ENCODE peak calls at places on chromosome 16, in nine cellular contexts. N is Calu3, O is neural crest cell, U is GM23338, R is breast epithelium, H is body of pancreas, C is H1, V is cardiac fibroblast, Y is AG04450. E is an unnamed sample.

GRCh38 chr16:9135797-9136196 is 44.4 kb downstream of the HAPSTR1 start:
- DNase-seq in N (no peak), O (no peak), U (no peak), R (no peak), H (no peak), C (no peak), V (no peak), Y (no peak), E (no peak)

GRCh38 chr16:79687249-79687768 is 86.8 kb upstream of the MAF start:
- DNase-seq in N (no peak), O (no peak), U (no peak), R (no peak), H (no peak), C (no peak), V (no peak), Y (no peak), E (no peak)

GRCh38 chr16:1890701-1891035 is 18.7 kb upstream of the MEIOB start:
- DNase-seq in N (no peak), O (no peak), U (no peak), R (no peak), H (no peak), C (no peak), V (no peak), Y (no peak), E (no peak)

GRCh38 chr16:85029413-85029794 is 1.8 kb downstream of the KIAA0513 start:
- DNase-seq in N (no peak), O (no peak), U (no peak), R (no peak), H (no peak), C (no peak), V (no peak), Y (no peak), E (no peak)

GRCh38 chr16:80577485-80578280 is 36.9 kb downstream of the DYNLRB2 start:
- DNase-seq in N (no peak), O (no peak), U (no peak), R (no peak), H (peak), C (no peak), V (no peak), Y (no peak), E (no peak)

GRCh38 chr16:31478956-31479355 is 4.0 kb upstream of the SLC5A2 start:
- DNase-seq in N (no peak), O (no peak), U (no peak), R (no peak), H (no peak), C (no peak), V (no peak), Y (no peak), E (no peak)

GRCh38 chr16:72203401-72203800 is 31.4 kb upstream of the PMFBP1 start:
- DNase-seq in N (no peak), O (no peak), U (no peak), R (no peak), H (no peak), C (no peak), V (peak), Y (no peak), E (no peak)

GRCh38 chr16:57984443-57985203 is 13.7 kb upstream of the CNGB1 start:
- DNase-seq in N (peak), O (peak), U (peak), R (peak), H (peak), C (peak), V (peak), Y (peak), E (peak)

GRCh38 chr16:86718118-86718517 is 139.8 kb downstream of the FOXL1 start:
- DNase-seq in N (peak), O (no peak), U (no peak), R (no peak), H (no peak), C (no peak), V (no peak), Y (no peak), E (no peak)

GRCh38 chr16:56506941-56507340 is 12.9 kb downstream of the BBS2 start:
- DNase-seq in N (no peak), O (no peak), U (no peak), R (no peak), H (no peak), C (no peak), V (peak), Y (peak), E (no peak)

GRCh38 chr16:89256651-89257254 is 39.2 kb downstream of the ZNF778 start:
- DNase-seq in N (peak), O (no peak), U (peak), R (no peak), H (peak), C (no peak), V (peak), Y (no peak), E (peak)

GRCh38 chr16:10181196-10182162 is 749 bp downstream of the GRIN2A start:
- DNase-seq in N (peak), O (peak), U (peak), R (peak), H (peak), C (peak), V (peak), Y (no peak), E (peak)

GRCh38 chr16:56990407-56991286 is 1.3 kb downstream of the NLRC5 start:
- DNase-seq in N (no peak), O (no peak), U (no peak), R (no peak), H (no peak), C (no peak), V (no peak), Y (no peak), E (peak)

GRCh38 chr16:88782454-88783390 is 2.3 kb downstream of the PIEZO1 start:
- DNase-seq in N (no peak), O (no peak), U (no peak), R (no peak), H (no peak), C (no peak), V (peak), Y (no peak), E (no peak)

GRCh38 chr16:83942815-83943515 is 10.1 kb upstream of the OSGIN1 start:
- DNase-seq in N (no peak), O (no peak), U (no peak), R (no peak), H (peak), C (no peak), V (no peak), Y (no peak), E (no peak)

GRCh38 chr16:88282221-88283041 is 100.3 kb upstream of the ZNF469 start:
- DNase-seq in N (peak), O (no peak), U (no peak), R (no peak), H (no peak), C (no peak), V (peak), Y (peak), E (no peak)

GRCh38 chr16:65534121-65534528 is 412.3 kb upstream of the CDH11 start:
- DNase-seq in N (no peak), O (no peak), U (no peak), R (no peak), H (no peak), C (no peak), V (no peak), Y (no peak), E (no peak)

GRCh38 chr16:58471209-58471975 is 28.6 kb upstream of the NDRG4 start:
- DNase-seq in N (no peak), O (no peak), U (peak), R (no peak), H (no peak), C (no peak), V (no peak), Y (no peak), E (no peak)

GRCh38 chr16:83134638-83135037 is 507.9 kb downstream of the CDH13 start:
- DNase-seq in N (no peak), O (no peak), U (no peak), R (no peak), H (no peak), C (no peak), V (no peak), Y (no peak), E (no peak)

GRCh38 chr16:88423448-88423850 is 29.6 kb upstream of the ZFPM1 start:
- DNase-seq in N (no peak), O (no peak), U (no peak), R (no peak), H (no peak), C (no peak), V (no peak), Y (no peak), E (no peak)

GRCh38 chr16:12781777-12782176 is 21.9 kb downstream of the CPPED1 start:
- DNase-seq in N (no peak), O (no peak), U (no peak), R (no peak), H (no peak), C (no peak), V (no peak), Y (no peak), E (no peak)

GRCh38 chr16:69223882-69224281 is 36.9 kb downstream of the SNTB2 start:
- DNase-seq in N (no peak), O (no peak), U (no peak), R (no peak), H (no peak), C (no peak), V (no peak), Y (no peak), E (no peak)

GRCh38 chr16:47136101-47136820 is 7.5 kb downstream of the NETO2 start:
- DNase-seq in N (peak), O (no peak), U (no peak), R (no peak), H (no peak), C (no peak), V (peak), Y (no peak), E (no peak)

GRCh38 chr16:30187971-30188561 is 4.7 kb downstream of the CORO1A start:
- DNase-seq in N (no peak), O (no peak), U (peak), R (no peak), H (no peak), C (no peak), V (no peak), Y (no peak), E (no peak)

DNA sequence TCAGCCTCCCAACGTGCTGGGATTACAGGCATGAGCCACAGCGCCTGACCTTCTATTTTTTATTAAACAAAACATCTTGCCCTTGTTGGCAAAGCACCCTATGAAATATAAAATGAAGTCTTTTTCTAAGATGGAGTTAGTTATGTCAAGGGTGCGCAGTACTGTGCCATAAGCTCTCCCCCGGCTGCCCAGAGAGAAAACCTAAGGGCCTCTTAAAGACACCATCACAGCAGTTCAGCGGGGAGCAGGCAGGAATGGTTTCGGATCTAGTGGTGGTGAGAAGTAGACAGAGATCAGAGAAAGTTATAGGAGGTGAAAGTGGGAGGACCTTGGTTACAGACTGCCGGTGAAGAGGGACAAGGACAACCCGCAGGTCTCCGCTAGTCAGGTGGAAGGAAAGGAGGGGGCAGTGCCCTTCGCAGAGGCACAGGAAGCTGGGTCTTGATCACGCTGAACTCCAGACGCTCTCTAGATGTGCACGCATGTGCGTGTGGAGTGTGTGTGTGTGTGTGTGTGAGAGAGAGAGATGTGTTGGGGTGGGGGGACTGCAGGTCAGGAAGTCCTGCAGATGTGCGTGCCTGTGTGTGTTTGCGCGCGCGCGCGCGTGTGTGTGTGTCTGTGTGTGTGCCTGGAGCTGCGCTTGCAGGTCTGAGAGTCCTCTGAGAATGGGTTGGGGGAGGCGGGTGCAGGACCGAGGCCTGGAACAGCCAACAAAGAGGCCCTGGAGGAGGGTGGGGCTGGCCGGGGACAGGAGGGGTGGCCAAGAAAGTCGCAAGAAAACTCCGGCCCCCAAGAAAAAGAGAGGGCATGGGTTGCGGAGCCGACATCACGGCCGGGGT is 748 bp upstream of the CMTM3 start:
- DNase-seq in N (peak), O (peak), U (peak), R (no peak), H (no peak), C (no peak), V (peak), Y (no peak), E (peak)
- TF ChIP-seq CTCF in N (no peak), O (no peak), U (no peak), R (no peak), H (no peak), C (no peak), V (no peak), Y (no peak), E (no peak)

DNA sequence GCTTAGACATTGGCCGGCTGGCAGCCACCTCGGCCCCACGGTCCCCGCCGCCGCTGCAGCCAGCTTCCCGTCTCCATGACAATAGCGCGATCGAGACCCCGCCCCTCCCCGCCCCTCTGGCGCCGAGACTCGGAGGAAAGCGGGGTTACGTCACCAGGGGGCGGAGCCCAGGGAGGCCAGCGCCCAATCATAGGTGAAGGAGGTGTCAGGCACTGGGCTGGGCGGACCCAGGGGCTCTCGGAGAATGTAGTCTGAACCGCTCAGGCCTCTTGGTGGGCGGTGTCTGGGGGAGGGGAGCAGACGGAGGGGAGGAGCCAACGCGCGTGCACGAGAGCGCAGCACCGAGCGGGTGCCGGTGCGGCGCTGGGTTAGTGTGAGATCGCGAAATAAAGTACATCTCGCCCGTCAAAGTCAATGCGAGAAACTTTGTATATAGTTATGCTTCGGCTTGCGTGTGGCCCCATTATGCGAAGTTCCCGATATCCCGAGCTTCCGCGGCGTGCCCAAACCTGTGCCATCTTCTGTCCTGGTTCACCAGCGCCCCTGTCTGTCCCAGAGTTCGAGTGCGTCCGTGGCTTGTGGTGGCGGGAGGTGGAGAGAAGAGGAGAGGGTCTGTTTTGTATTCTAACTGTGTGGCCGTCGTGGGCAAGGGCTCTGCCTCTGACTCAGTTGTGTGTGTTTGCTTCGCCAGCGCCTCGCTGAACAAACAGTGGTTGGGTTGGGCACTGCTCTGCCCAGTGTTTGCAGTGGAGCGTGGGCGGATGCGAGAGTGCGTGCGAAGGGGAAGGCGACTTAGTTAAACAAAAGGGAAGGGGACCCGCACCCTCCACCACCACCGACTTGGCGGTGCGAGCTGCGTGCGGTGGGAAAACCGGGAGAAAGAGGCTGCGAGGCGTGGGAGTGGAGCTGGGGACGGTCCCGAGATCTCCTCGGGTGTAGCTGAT is 1.3 kb upstream of the IRX5 start:
- DNase-seq in N (peak), O (peak), U (peak), R (peak), H (peak), C (peak), V (peak), Y (peak), E (peak)
- TF ChIP-seq CTCF in N (no peak), O (peak), U (no peak), R (peak), H (no peak), C (no peak), V (peak), Y (no peak), E (no peak)

DNA sequence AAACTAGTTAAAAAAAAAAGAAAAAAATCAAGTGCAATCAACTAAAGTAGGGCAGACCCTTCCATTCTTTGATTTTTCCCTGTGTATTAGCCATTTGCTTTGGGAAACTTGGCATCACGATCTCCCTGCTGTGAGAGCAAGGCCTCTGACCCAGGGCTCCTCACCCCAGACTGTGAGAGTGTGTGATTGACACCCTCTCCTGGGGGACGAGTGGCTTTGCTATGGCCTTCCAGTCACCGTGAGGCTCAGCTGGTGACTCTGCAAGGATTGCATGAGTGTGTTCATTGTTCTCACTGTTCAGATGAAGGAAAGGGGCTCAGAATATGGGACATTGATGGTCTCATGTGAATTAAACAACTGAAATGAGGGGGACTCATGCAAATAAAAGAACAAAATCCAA is 69.0 kb upstream of the BCAR1 start:
- DNase-seq in N (no peak), O (peak), U (no peak), R (no peak), H (no peak), C (no peak), V (no peak), Y (no peak), E (no peak)
- TF ChIP-seq CTCF in N (no peak), O (no peak), U (peak), R (no peak), H (no peak), C (no peak), V (no peak), Y (no peak), E (no peak)

GRCh38 chr16:23131436-23131835 is 17.8 kb downstream of the USP31 start:
- DNase-seq in N (no peak), O (no peak), U (no peak), R (no peak), H (no peak), C (no peak), V (no peak), Y (no peak), E (no peak)

GRCh38 chr16:23131036-23131435 is 18.2 kb downstream of the USP31 start:
- DNase-seq in N (no peak), O (no peak), U (no peak), R (no peak), H (no peak), C (no peak), V (no peak), Y (no peak), E (no peak)

GRCh38 chr16:23134274-23134673 is 15.0 kb downstream of the USP31 start:
- DNase-seq in N (no peak), O (no peak), U (no peak), R (no peak), H (no peak), C (no peak), V (peak), Y (no peak), E (no peak)

GRCh38 chr16:23131841-23132576 is 17.2 kb downstream of the USP31 start:
- DNase-seq in N (no peak), O (no peak), U (no peak), R (no peak), H (no peak), C (no peak), V (peak), Y (no peak), E (no peak)

DNA sequence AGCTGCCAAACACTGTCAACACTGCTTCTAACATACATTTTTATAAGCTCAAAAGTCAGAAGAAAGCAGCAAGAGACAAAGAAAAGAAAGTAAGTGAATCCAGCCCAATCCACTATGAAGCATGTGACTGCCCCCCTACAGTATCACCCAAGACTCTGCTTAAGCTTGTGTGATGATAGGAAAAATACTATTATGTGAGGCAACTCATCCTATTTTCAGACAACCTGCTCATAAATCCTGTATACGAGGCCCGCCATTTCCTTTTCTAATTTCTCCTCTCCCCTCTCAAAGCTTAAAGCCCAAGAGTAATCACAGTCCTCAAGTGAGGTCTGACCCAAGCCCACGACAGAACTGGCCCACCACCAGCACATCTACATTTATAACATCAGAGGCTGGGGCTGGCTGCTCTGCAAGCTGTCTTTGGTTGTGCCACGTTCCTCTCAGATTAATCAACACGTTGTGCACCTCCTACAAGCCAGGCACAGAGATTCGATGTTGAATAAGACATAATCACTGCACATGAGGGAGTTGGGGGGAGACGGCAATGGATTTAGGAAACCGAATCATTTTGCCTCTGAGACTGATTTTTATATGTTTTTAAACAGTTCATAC is 16.2 kb downstream of the USP31 start:
- DNase-seq in N (no peak), O (no peak), U (no peak), R (no peak), H (no peak), C (no peak), V (peak), Y (no peak), E (no peak)
- TF ChIP-seq CTCF in N (no peak), O (no peak), U (no peak), R (no peak), H (no peak), C (no peak), V (no peak), Y (no peak), E (no peak)

GRCh38 chr16:49510676-49511305 is 137.2 kb downstream of the C16orf78 start:
- DNase-seq in N (no peak), O (no peak), U (no peak), R (no peak), H (no peak), C (no peak), V (no peak), Y (no peak), E (no peak)

GRCh38 chr16:49514391-49514980 is 140.9 kb downstream of the C16orf78 start:
- DNase-seq in N (no peak), O (no peak), U (no peak), R (no peak), H (no peak), C (no peak), V (no peak), Y (no peak), E (no peak)

GRCh38 chr16:49515016-49515415 is 141.4 kb downstream of the C16orf78 start:
- DNase-seq in N (no peak), O (no peak), U (no peak), R (no peak), H (no peak), C (no peak), V (no peak), Y (no peak), E (no peak)

GRCh38 chr16:49515861-49516260 is 142.3 kb downstream of the C16orf78 start:
- DNase-seq in N (no peak), O (no peak), U (no peak), R (no peak), H (no peak), C (no peak), V (no peak), Y (no peak), E (no peak)

DNA sequence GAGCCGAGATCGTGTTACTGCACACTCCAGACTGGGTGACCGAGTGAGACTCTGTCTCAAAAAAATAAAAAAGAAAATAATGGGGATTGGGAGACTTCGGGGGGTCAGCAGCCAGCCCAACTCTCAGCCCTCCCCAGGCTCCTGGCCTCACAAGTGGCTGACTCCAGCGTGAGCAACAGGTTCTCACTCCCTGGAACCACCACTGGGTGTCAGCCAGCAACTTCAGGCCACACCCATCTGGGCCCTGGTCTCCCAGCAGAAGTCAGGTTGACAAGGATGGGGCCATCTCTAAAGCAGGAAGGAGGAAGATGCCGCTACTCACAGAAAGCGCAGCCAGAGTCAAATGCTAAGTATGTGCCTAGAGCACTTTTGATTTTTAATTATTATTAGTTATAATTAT is 139.4 kb downstream of the C16orf78 start:
- DNase-seq in N (peak), O (no peak), U (peak), R (no peak), H (no peak), C (no peak), V (peak), Y (no peak), E (no peak)
- TF ChIP-seq CTCF in N (no peak), O (peak), U (peak), R (no peak), H (no peak), C (peak), V (peak), Y (no peak), E (no peak)

E was measured in activated B cell treated with CpG ODN at 0.5 μM for 24 hours.